ENCODE peak calls at places on chromosomes 6 and 20, in seven cellular contexts. O is HT-29, H is EL, M is epithelial cell of esophagus, T is putamen, P is substantia nigra, K is mesendoderm. X is an unnamed sample.

GRCh38 chr20:16292227-16292626 is 281.0 kb downstream of the KIF16B start:
- DNase-seq in O (no peak), H (no peak), M (peak; percentile 75), T (no peak), P (no peak), K (no peak), X (no peak)

GRCh38 chr20:58610071-58610800 is 40.8 kb upstream of the STX16 start:
- DNase-seq in O (no peak), H (no peak), M (no peak), T (no peak), P (no peak), K (no peak), X (peak; percentile 63)

GRCh38 chr6:150368762-150369161 is at the start of gene IYD:
- DNase-seq in O (peak; percentile 66), H (no peak), M (peak; percentile 16), T (no peak), P (no peak), K (no peak), X (no peak)

GRCh38 chr6:31680841-31681671 is at the start of gene LY6G5C:
- DNase-seq in O (peak; percentile 90), H (peak; percentile 85), M (peak; percentile 87), T (peak; percentile 68), P (no peak), K (peak; percentile 79), X (peak; percentile 93)

GRCh38 chr6:163253556-163254213 is 160.8 kb upstream of the QKI start:
- DNase-seq in O (no peak), H (no peak), M (no peak), T (peak; percentile 55), P (no peak), K (no peak), X (no peak)

GRCh38 chr20:59850018-59850641 is 83.3 kb downstream of the SYCP2 start:
- DNase-seq in O (peak; percentile 77), H (peak; percentile 37), M (peak; percentile 67), T (no peak), P (no peak), K (peak; percentile 46), X (no peak)

GRCh38 chr6:144331610-144332009 is 46.5 kb downstream of the UTRN start:
- DNase-seq in O (no peak), H (peak; percentile 85), M (peak; percentile 53), T (no peak), P (no peak), K (peak; percentile 88), X (no peak)

GRCh38 chr6:81708306-81708705 is 44.2 kb downstream of the TENT5A start:
- DNase-seq in O (no peak), H (peak; percentile 13), M (no peak), T (no peak), P (no peak), K (peak; percentile 93), X (no peak)

X was measured in spleen.